ENCODE peak calls at places on chromosomes 11 and 22, in five cellular contexts. F is IMR-90, W is A549, K is stomach, J is heart left ventricle. G is an unnamed sample.

GRCh38 chr22:47190957-47191323 is 428.5 kb downstream of the TBC1D22A start:
- DNase-seq in F (no peak), W (no peak), J (no peak), K (peak), G (no peak)

GRCh38 chr11:107741044-107741823 is 29.4 kb upstream of the SLN start:
- DNase-seq in K (no peak), J (no peak), F (peak), W (peak), G (no peak)

GRCh38 chr22:43832393-43833265 is 20.5 kb upstream of the EFCAB6 start:
- DNase-seq in K (no peak), W (no peak), F (no peak), J (no peak), G (no peak)

GRCh38 chr22:25514436-25514835 is 50.0 kb upstream of the GRK3 start:
- DNase-seq in W (peak), J (no peak), F (peak), K (no peak), G (no peak)

GRCh38 chr22:30318773-30319419 is 7.8 kb downstream of the TBC1D10A start:
- DNase-seq in J (no peak), W (no peak), K (no peak), F (no peak), G (no peak)

GRCh38 chr11:117720061-117720511 is 76.9 kb downstream of the DSCAML1 start:
- DNase-seq in F (no peak), W (no peak), K (no peak), J (no peak), G (no peak)

GRCh38 chr11:11981364-11981763 is 27.1 kb downstream of the DKK3 start:
- DNase-seq in F (no peak), J (no peak), K (peak), W (no peak), G (no peak)

GRCh38 chr11:86606849-86607481 is 65.5 kb downstream of the ME3 start:
- DNase-seq in J (no peak), W (peak), F (peak), K (no peak), G (no peak)

GRCh38 chr11:47907499-47907898 is 59.3 kb upstream of the NUP160 start:
- DNase-seq in F (peak), J (no peak), K (no peak), W (no peak), G (no peak)

GRCh38 chr11:119015054-119015611 is 3.0 kb downstream of the RPS25 start:
- DNase-seq in K (no peak), F (no peak), J (no peak), W (no peak), G (no peak)

GRCh38 chr11:15903246-15903645 is 453.1 kb downstream of the SOX6 start:
- DNase-seq in F (no peak), W (no peak), K (no peak), J (no peak), G (no peak)

GRCh38 chr22:27193215-27193614 is 535.8 kb downstream of the MIAT start:
- DNase-seq in W (no peak), J (no peak), K (no peak), F (no peak), G (no peak)

GRCh38 chr11:75873417-75874148 is 58.6 kb downstream of the UVRAG start:
- DNase-seq in W (no peak), F (no peak), K (no peak), J (no peak), G (no peak)

GRCh38 chr11:57310630-57311086 is 14.1 kb downstream of the TNKS1BP1 start:
- DNase-seq in F (peak), K (no peak), W (no peak), J (no peak), G (no peak)

GRCh38 chr11:67240575-67241389 is 25.5 kb upstream of the GRK2 start:
- DNase-seq in J (peak), W (peak), K (peak), F (peak), G (peak)

GRCh38 chr11:38305682-38306081 is 1707.6 kb upstream of the RAG2 start:
- DNase-seq in K (no peak), J (no peak), W (no peak), F (no peak), G (no peak)

GRCh38 chr11:406796-407650 is 7.8 kb downstream of the SIGIRR start:
- DNase-seq in W (peak), F (peak), K (peak), J (peak), G (peak)

GRCh38 chr11:72613977-72614376 is 60.2 kb downstream of the PDE2A start:
- DNase-seq in J (peak), W (no peak), F (no peak), K (no peak), G (no peak)

GRCh38 chr11:130457909-130458729 is 9.7 kb downstream of the ADAMTS15 start:
- DNase-seq in J (peak), F (no peak), W (no peak), K (no peak), G (no peak)

GRCh38 chr11:43788394-43788793 is 92.2 kb upstream of the ALKBH3 start:
- DNase-seq in K (no peak), F (no peak), J (peak), W (no peak), G (no peak)

GRCh38 chr22:19018256-19018655 is 82.2 kb upstream of the PRODH start:
- DNase-seq in W (no peak), K (no peak), J (no peak), F (no peak), G (peak)

GRCh38 chr22:19717691-19718254 is 3.5 kb downstream of the SEPTIN5 start:
- DNase-seq in K (peak), F (peak), J (peak), W (peak), G (peak)

GRCh38 chr11:75667831-75668507 is 869 bp downstream of the MAP6 start:
- DNase-seq in W (peak), K (peak), F (peak), J (peak), G (no peak)

GRCh38 chr11:22684082-22684481 is 17.7 kb downstream of the GAS2 start:
- DNase-seq in J (no peak), K (no peak), F (no peak), W (no peak), G (no peak)

GRCh38 chr11:94544832-94545640 is 1.3 kb downstream of the FUT4 start:
- DNase-seq in F (no peak), J (peak), K (peak), W (no peak), G (peak)

GRCh38 chr11:125957623-125958330 is 11.9 kb downstream of the VSIG10L2 start:
- DNase-seq in W (no peak), F (no peak), K (no peak), J (no peak), G (peak)

GRCh38 chr11:67996622-67997459 is 7.1 kb downstream of the UNC93B1 start:
- DNase-seq in K (peak), F (no peak), J (no peak), W (peak), G (peak)

GRCh38 chr22:25085930-25086901 is 113.4 kb upstream of the CRYBB3 start:
- DNase-seq in W (peak), J (peak), F (no peak), K (no peak), G (peak)

GRCh38 chr11:130476922-130477491 is 28.6 kb downstream of the ADAMTS15 start:
- DNase-seq in K (no peak), J (no peak), F (no peak), W (no peak), G (peak)

GRCh38 chr11:117096140-117096972 is 1.9 kb downstream of the SIK3 start:
- DNase-seq in J (no peak), F (no peak), W (peak), K (no peak), G (peak)

GRCh38 chr11:102111787-102112653 is 1.8 kb downstream of the YAP1 start:
- DNase-seq in W (peak), K (peak), F (peak), J (peak), G (peak)
- TF ChIP-seq POLR2A in W (no peak), K (peak), F (peak), J (no peak), G (no peak)

GRCh38 chr11:65497141-65498041 is 1.5 kb upstream of the MALAT1 start:
- DNase-seq in J (peak), W (peak), F (peak), K (peak), G (peak)
- TF ChIP-seq POLR2A in J (peak), W (peak), F (no peak), K (peak), G (peak)

GRCh38 chr22:21001601-21002325 is at the start of gene THAP7:
- DNase-seq in J (peak), K (peak), W (peak), F (peak), G (peak)
- TF ChIP-seq POLR2A in J (peak), K (peak), W (peak), F (peak), G (no peak)

DNA sequence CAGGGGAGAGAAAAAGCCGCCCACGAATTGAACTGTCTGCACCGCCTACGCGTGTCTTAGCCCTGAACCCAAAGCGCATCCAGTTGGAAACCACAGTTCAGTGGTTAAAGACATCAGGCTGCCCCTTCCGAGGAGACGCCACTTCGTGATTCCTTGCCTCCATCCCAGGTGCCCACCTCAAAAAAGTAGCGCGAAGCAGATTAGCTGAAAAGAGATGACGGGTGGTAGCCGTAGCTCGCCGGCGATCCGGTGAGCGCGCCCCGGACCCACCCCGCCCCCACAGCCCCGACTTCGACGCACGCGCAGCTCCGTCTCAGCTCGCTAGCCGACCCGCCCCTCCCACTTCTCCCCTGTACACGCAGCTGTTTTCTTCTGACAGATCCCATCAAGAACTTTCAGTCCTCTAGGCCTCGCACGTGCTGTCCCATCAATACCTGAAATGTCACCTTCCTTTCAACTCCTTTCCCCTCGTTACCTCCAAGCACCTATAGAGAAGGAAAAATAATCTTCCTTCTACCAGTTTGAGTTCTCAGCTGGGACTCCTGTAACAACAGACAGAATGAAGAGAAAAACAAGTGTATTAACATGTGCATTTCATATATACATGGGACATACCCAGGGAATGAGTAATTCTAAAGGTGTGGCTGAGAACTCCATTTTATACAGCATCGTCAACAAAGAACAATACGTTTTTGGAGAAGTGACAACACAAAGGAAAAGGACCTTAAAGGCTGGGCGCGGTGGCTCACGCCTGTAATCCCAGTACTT is 49.5 kb downstream of the OR4D9 start:
- DNase-seq in J (peak), F (peak), K (peak), W (peak), G (peak)
- TF ChIP-seq POLR2A in J (peak), F (no peak), K (no peak), W (no peak), G (no peak)

GRCh38 chr11:78111298-78111697 is 28.1 kb downstream of the ALG8 start:
- DNase-seq in J (no peak), K (no peak), F (no peak), W (no peak), G (no peak)

GRCh38 chr11:78110351-78110750 is 29.1 kb downstream of the ALG8 start:
- DNase-seq in W (no peak), J (no peak), K (no peak), F (peak), G (no peak)

GRCh38 chr11:78112588-78113275 is 26.7 kb downstream of the ALG8 start:
- DNase-seq in W (no peak), F (no peak), K (no peak), J (no peak), G (no peak)

GRCh38 chr11:78109011-78109685 is 29.5 kb upstream of the NDUFC2 start:
- DNase-seq in J (no peak), K (no peak), F (no peak), W (no peak), G (no peak)

DNA sequence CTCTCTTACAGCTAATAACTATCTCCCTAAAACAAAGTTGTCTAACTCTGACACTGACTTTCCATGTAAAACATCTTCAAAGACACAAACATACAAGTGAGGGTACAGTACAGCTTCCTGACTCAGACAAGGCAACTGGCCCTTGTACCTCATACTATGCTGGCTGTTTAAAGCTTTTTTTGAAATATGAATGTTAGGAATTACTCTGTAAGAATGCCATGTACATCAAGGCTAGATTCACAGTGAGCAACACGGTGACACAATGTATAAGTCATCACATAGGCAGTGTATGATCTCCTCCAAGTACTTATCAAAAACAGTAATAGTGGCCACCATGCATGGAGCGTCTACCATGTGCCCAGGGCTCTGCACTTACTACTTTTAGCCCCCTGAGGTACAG is 28.6 kb downstream of the ALG8 start:
- DNase-seq in F (peak), W (no peak), J (no peak), K (no peak), G (no peak)
- TF ChIP-seq POLR2A in F (no peak), W (no peak), J (no peak), K (no peak), G (no peak)